ENCODE peak calls at places on chromosomes 3 and 15, in nine cellular contexts. One of them, this sample, is unnamed.

GRCh38 chr3:66722675-66723074 is 221.9 kb upstream of the LRIG1 start:
- DNase-seq in ovary: peak; percentile 76
- DNase-seq in astrocyte of the spinal cord: peak; percentile 77
- DNase-seq in lower lobe of right lung: no peak
- DNase-seq in mesothelial cell of epicardium: no peak
- DNase-seq in thyroid gland: no peak
- DNase-seq in transverse colon: peak; percentile 39
- DNase-seq in heart left ventricle: peak; percentile 20
- DNase-seq in CD4-positive, alpha-beta T cell: no peak
- DNase-seq in this sample: no peak

GRCh38 chr3:16993227-16993626 is 108.5 kb downstream of the PLCL2 start:
- DNase-seq in ovary: no peak
- DNase-seq in astrocyte of the spinal cord: peak; percentile 24
- DNase-seq in lower lobe of right lung: no peak
- DNase-seq in mesothelial cell of epicardium: no peak
- DNase-seq in thyroid gland: no peak
- DNase-seq in transverse colon: no peak
- DNase-seq in heart left ventricle: no peak
- DNase-seq in CD4-positive, alpha-beta T cell: no peak
- DNase-seq in this sample: no peak

GRCh38 chr3:101781166-101781565 is 2.2 kb downstream of the NXPE3 start:
- DNase-seq in ovary: no peak
- DNase-seq in astrocyte of the spinal cord: no peak
- DNase-seq in lower lobe of right lung: no peak
- DNase-seq in mesothelial cell of epicardium: no peak
- DNase-seq in thyroid gland: no peak
- DNase-seq in transverse colon: no peak
- DNase-seq in heart left ventricle: no peak
- DNase-seq in CD4-positive, alpha-beta T cell: no peak
- DNase-seq in this sample: no peak

GRCh38 chr3:142501004-142501926 is 53.4 kb upstream of the XRN1 start:
- DNase-seq in ovary: no peak
- DNase-seq in astrocyte of the spinal cord: peak; percentile 73
- DNase-seq in lower lobe of right lung: no peak
- DNase-seq in mesothelial cell of epicardium: no peak
- DNase-seq in thyroid gland: no peak
- DNase-seq in transverse colon: no peak
- DNase-seq in heart left ventricle: no peak
- DNase-seq in CD4-positive, alpha-beta T cell: no peak
- DNase-seq in this sample: no peak

GRCh38 chr15:40003491-40003916 is 35.5 kb downstream of the SRP14 start:
- DNase-seq in ovary: no peak
- DNase-seq in astrocyte of the spinal cord: no peak
- DNase-seq in lower lobe of right lung: no peak
- DNase-seq in mesothelial cell of epicardium: no peak
- DNase-seq in thyroid gland: no peak
- DNase-seq in transverse colon: no peak
- DNase-seq in heart left ventricle: no peak
- DNase-seq in CD4-positive, alpha-beta T cell: no peak
- DNase-seq in this sample: no peak

GRCh38 chr3:38805765-38806386 is 10.1 kb downstream of the SCN10A start:
- DNase-seq in ovary: no peak
- DNase-seq in astrocyte of the spinal cord: peak; percentile 76
- DNase-seq in lower lobe of right lung: no peak
- DNase-seq in mesothelial cell of epicardium: peak; percentile 74
- DNase-seq in thyroid gland: peak; percentile 17
- DNase-seq in transverse colon: peak; percentile 18
- DNase-seq in heart left ventricle: peak; percentile 33
- DNase-seq in CD4-positive, alpha-beta T cell: no peak
- DNase-seq in this sample: peak; percentile 83

GRCh38 chr15:38554354-38554753 is 10.3 kb downstream of the RASGRP1 start:
- DNase-seq in ovary: no peak
- DNase-seq in astrocyte of the spinal cord: no peak
- DNase-seq in lower lobe of right lung: no peak
- DNase-seq in mesothelial cell of epicardium: no peak
- DNase-seq in thyroid gland: no peak
- DNase-seq in transverse colon: no peak
- DNase-seq in heart left ventricle: no peak
- DNase-seq in CD4-positive, alpha-beta T cell: no peak
- DNase-seq in this sample: no peak

GRCh38 chr15:58260911-58261267 is 122.7 kb downstream of the AQP9 start:
- DNase-seq in ovary: no peak
- DNase-seq in astrocyte of the spinal cord: no peak
- DNase-seq in lower lobe of right lung: no peak
- DNase-seq in mesothelial cell of epicardium: no peak
- DNase-seq in thyroid gland: peak; percentile 63
- DNase-seq in transverse colon: no peak
- DNase-seq in heart left ventricle: no peak
- DNase-seq in CD4-positive, alpha-beta T cell: no peak
- DNase-seq in this sample: no peak

GRCh38 chr15:44468713-44469385 is 41.4 kb downstream of the CTDSPL2 start:
- DNase-seq in ovary: no peak
- DNase-seq in astrocyte of the spinal cord: peak; percentile 32
- DNase-seq in lower lobe of right lung: no peak
- DNase-seq in mesothelial cell of epicardium: no peak
- DNase-seq in thyroid gland: no peak
- DNase-seq in transverse colon: no peak
- DNase-seq in heart left ventricle: no peak
- DNase-seq in CD4-positive, alpha-beta T cell: no peak
- DNase-seq in this sample: no peak

GRCh38 chr3:114887806-114888205 is 259.3 kb downstream of the ZBTB20 start:
- DNase-seq in ovary: no peak
- DNase-seq in astrocyte of the spinal cord: no peak
- DNase-seq in lower lobe of right lung: no peak
- DNase-seq in mesothelial cell of epicardium: no peak
- DNase-seq in thyroid gland: no peak
- DNase-seq in transverse colon: no peak
- DNase-seq in heart left ventricle: no peak
- DNase-seq in CD4-positive, alpha-beta T cell: no peak
- DNase-seq in this sample: no peak

GRCh38 chr3:154886437-154886836 is 193.7 kb upstream of the MME start:
- DNase-seq in ovary: no peak
- DNase-seq in astrocyte of the spinal cord: peak; percentile 99
- DNase-seq in lower lobe of right lung: no peak
- DNase-seq in mesothelial cell of epicardium: no peak
- DNase-seq in thyroid gland: no peak
- DNase-seq in transverse colon: no peak
- DNase-seq in heart left ventricle: peak; percentile 11
- DNase-seq in CD4-positive, alpha-beta T cell: no peak
- DNase-seq in this sample: no peak

GRCh38 chr3:68861521-68861920 is 70.8 kb downstream of the TAFA4 start:
- DNase-seq in ovary: no peak
- DNase-seq in astrocyte of the spinal cord: no peak
- DNase-seq in lower lobe of right lung: no peak
- DNase-seq in mesothelial cell of epicardium: no peak
- DNase-seq in thyroid gland: no peak
- DNase-seq in transverse colon: no peak
- DNase-seq in heart left ventricle: no peak
- DNase-seq in CD4-positive, alpha-beta T cell: no peak
- DNase-seq in this sample: no peak

GRCh38 chr15:31324739-31325431 is 1.8 kb upstream of the KLF13 start:
- DNase-seq in ovary: no peak
- DNase-seq in astrocyte of the spinal cord: no peak
- DNase-seq in lower lobe of right lung: no peak
- DNase-seq in mesothelial cell of epicardium: no peak
- DNase-seq in thyroid gland: no peak
- DNase-seq in transverse colon: no peak
- DNase-seq in heart left ventricle: no peak
- DNase-seq in CD4-positive, alpha-beta T cell: no peak
- DNase-seq in this sample: no peak

GRCh38 chr3:148221303-148221702 is 476.4 kb upstream of the AGTR1 start:
- DNase-seq in ovary: no peak
- DNase-seq in astrocyte of the spinal cord: no peak
- DNase-seq in lower lobe of right lung: no peak
- DNase-seq in mesothelial cell of epicardium: no peak
- DNase-seq in thyroid gland: no peak
- DNase-seq in transverse colon: no peak
- DNase-seq in heart left ventricle: no peak
- DNase-seq in CD4-positive, alpha-beta T cell: no peak
- DNase-seq in this sample: no peak

DNA sequence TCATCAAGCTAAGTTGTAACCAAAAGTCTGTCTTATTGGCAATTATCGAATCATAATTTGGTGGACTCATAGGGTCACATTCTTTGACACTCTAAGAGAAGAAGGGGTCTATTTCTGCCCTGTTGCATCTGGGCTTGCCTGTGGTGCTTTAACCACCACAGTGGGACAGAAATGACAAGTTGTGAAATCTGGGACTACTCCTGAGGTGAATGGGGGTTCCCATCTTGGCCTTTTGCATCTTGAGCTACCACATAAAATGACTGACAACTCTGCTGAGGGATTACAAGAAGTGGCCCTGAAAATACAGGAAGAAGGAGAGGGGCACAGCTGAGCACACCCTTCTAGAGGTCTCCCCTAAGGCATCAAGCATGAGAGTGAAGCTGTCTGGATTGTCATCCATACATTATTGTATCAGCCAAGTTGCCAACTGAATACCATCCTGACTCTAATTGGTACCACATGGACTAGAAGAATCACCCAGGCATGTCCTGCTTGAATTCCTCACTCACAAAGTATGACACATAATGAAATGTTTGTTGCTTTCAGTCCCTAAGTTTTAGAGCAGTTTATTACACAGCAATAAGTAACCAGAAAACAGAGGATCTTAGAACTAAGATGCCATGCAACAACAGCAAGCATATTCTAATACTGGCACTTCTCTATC is 306.5 kb downstream of the ROBO1 start:
- DNase-seq in ovary: no peak
- DNase-seq in astrocyte of the spinal cord: no peak
- DNase-seq in lower lobe of right lung: no peak
- DNase-seq in mesothelial cell of epicardium: no peak
- DNase-seq in thyroid gland: no peak
- DNase-seq in transverse colon: no peak
- DNase-seq in heart left ventricle: no peak
- DNase-seq in CD4-positive, alpha-beta T cell: no peak
- DNase-seq in this sample: no peak
- TF ChIP-seq CTCF in ovary: no peak
- TF ChIP-seq CTCF in astrocyte of the spinal cord: no peak
- TF ChIP-seq CTCF in lower lobe of right lung: no peak
- TF ChIP-seq CTCF in mesothelial cell of epicardium: no peak
- TF ChIP-seq CTCF in thyroid gland: no peak
- TF ChIP-seq CTCF in transverse colon: no peak
- TF ChIP-seq CTCF in heart left ventricle: no peak
- TF ChIP-seq CTCF in CD4-positive, alpha-beta T cell: no peak
- TF ChIP-seq CTCF in this sample: no peak

DNA sequence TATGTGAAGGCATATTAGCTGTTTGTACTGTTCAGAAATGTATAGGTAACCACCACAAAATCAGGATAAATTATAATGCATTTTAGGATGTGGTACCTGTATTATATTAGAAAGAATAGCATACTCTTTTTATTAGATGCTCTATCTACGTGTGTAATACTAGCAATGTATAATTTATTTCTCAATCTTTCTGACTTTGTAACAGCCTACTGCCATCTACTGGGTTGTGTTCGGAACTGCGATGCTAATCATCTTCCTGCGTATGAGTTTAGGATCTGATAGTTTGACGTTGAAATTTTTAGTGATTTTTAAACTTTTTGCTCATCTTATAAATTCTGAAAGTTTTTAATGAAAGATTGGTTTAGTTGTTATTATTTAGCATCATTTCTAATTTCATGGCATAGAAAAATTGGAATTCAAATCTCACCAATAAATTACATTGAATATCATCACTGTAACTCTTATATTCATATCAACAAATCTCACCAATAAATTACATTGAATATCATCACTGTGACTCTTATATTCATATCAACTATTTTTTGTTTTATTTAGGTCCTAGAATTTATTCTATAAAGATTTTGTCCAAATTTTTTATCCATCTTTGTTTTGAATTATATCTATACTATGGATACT is 322.7 kb upstream of the ZNF717 start:
- DNase-seq in ovary: no peak
- DNase-seq in astrocyte of the spinal cord: peak; percentile 52
- DNase-seq in lower lobe of right lung: no peak
- DNase-seq in mesothelial cell of epicardium: no peak
- DNase-seq in thyroid gland: no peak
- DNase-seq in transverse colon: no peak
- DNase-seq in heart left ventricle: no peak
- DNase-seq in CD4-positive, alpha-beta T cell: no peak
- DNase-seq in this sample: peak; percentile 11
- TF ChIP-seq CTCF in ovary: no peak
- TF ChIP-seq CTCF in astrocyte of the spinal cord: peak; percentile 82
- TF ChIP-seq CTCF in lower lobe of right lung: peak; percentile 65
- TF ChIP-seq CTCF in mesothelial cell of epicardium: peak; percentile 55
- TF ChIP-seq CTCF in thyroid gland: no peak
- TF ChIP-seq CTCF in transverse colon: peak; percentile 52
- TF ChIP-seq CTCF in heart left ventricle: peak; percentile 31
- TF ChIP-seq CTCF in CD4-positive, alpha-beta T cell: peak; percentile 16
- TF ChIP-seq CTCF in this sample: peak; percentile 88

DNA sequence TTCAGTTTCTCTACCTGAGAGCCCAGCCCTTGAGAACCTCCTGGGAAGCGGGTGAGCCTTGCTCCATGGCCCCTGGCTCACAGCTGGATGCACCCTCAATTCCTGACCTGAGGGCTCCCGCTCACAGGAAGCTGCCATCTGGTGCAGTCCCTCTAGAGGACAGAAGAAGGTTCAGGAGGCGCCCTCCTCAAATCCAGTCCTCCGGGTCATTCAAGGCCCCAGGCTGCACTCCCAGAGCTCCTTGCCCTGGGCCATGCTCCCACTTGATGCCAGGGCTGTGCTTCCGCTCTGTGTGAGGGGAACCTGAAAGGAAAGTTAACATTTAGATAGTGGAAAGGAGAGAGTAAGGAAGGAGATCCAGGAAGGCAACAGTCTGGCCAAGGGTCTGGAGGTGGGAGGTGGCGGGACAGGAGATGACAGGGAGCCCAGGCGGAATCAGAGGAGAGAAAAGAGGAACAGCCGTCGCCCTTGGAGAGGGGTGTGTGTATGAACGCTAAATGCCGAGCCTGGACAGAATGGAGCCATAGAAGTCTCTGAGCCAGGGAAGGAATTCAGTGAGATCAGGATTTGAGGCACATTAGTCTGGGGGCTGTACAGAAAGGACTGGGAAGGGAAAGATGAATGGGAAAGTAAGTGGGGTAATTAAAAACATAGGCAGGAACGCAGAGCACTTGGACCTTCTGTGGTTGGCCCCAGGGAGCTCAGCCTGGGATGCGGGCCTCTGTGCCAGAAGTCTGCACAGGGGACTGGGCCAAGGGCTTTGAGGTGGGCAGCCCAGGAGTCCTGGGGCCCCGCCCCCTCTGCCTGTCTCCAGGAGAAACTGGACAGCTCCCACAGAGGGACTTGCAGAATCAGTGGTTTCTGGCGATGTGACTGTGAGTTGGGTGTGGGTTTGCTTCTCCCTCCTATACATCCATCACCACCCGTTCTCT is 26.1 kb downstream of the TBC1D21 start:
- DNase-seq in ovary: no peak
- DNase-seq in astrocyte of the spinal cord: peak; percentile 55
- DNase-seq in lower lobe of right lung: no peak
- DNase-seq in mesothelial cell of epicardium: no peak
- DNase-seq in thyroid gland: no peak
- DNase-seq in transverse colon: no peak
- DNase-seq in heart left ventricle: no peak
- DNase-seq in CD4-positive, alpha-beta T cell: no peak
- DNase-seq in this sample: peak; percentile 34
- TF ChIP-seq CTCF in ovary: no peak
- TF ChIP-seq CTCF in astrocyte of the spinal cord: no peak
- TF ChIP-seq CTCF in lower lobe of right lung: no peak
- TF ChIP-seq CTCF in mesothelial cell of epicardium: no peak
- TF ChIP-seq CTCF in thyroid gland: no peak
- TF ChIP-seq CTCF in transverse colon: no peak
- TF ChIP-seq CTCF in heart left ventricle: no peak
- TF ChIP-seq CTCF in CD4-positive, alpha-beta T cell: no peak
- TF ChIP-seq CTCF in this sample: no peak

GRCh38 chr15:82047493-82048446 is 2.0 kb upstream of the MEX3B start:
- DNase-seq in ovary: no peak
- DNase-seq in astrocyte of the spinal cord: peak; percentile 38
- DNase-seq in lower lobe of right lung: no peak
- DNase-seq in mesothelial cell of epicardium: no peak
- DNase-seq in thyroid gland: no peak
- DNase-seq in transverse colon: no peak
- DNase-seq in heart left ventricle: peak; percentile 13
- DNase-seq in CD4-positive, alpha-beta T cell: no peak
- DNase-seq in this sample: no peak
- TF ChIP-seq CTCF in ovary: no peak
- TF ChIP-seq CTCF in astrocyte of the spinal cord: no peak
- TF ChIP-seq CTCF in lower lobe of right lung: no peak
- TF ChIP-seq CTCF in mesothelial cell of epicardium: peak; percentile 0
- TF ChIP-seq CTCF in thyroid gland: no peak
- TF ChIP-seq CTCF in transverse colon: no peak
- TF ChIP-seq CTCF in heart left ventricle: no peak
- TF ChIP-seq CTCF in CD4-positive, alpha-beta T cell: peak; percentile 30
- TF ChIP-seq CTCF in this sample: no peak

This sample was measured in nephron progenitor cell.